ENCODE peak calls at places on chromosomes 7 and 10, in seven cellular contexts. A, W, Q, B, V, H and S are unnamed samples.
A peak's percentile ranks its signal among the peaks of the same experiment; 100 is the strongest.

GRCh38 chr7:20296444-20296843 is 34.3 kb upstream of the ITGB8 start:
- DNase-seq in W (no peak), B (no peak), Q (no peak), V (no peak), H (no peak), A (no peak), S (no peak)

GRCh38 chr10:17344206-17344605 is 110.2 kb downstream of the ST8SIA6 start:
- DNase-seq in V (no peak), W (no peak), Q (no peak), B (no peak), H (no peak), A (no peak), S (no peak)

GRCh38 chr10:14066106-14066505 is 264.6 kb downstream of the FRMD4A start:
- DNase-seq in V (no peak), B (no peak), H (no peak), Q (no peak), W (no peak), A (no peak), S (no peak)

GRCh38 chr10:130357951-130358350 is 221.8 kb downstream of the GLRX3 start:
- DNase-seq in V (no peak), W (no peak), Q (no peak), H (no peak), A (no peak), B (no peak), S (no peak)

GRCh38 chr7:102064361-102065025 is 222.2 kb upstream of the SH2B2 start:
- DNase-seq in W (no peak), B (no peak), Q (no peak), A (no peak), H (no peak), V (no peak), S (no peak)

GRCh38 chr10:43209651-43210141 is 57.2 kb downstream of the RASGEF1A start:
- DNase-seq in A (peak; percentile 10), B (no peak), W (no peak), Q (no peak), V (no peak), H (no peak), S (peak; percentile 1)

GRCh38 chr10:13765641-13766341 is 179.0 kb downstream of the PRPF18 start:
- DNase-seq in W (no peak), Q (no peak), A (no peak), H (no peak), V (no peak), B (no peak), S (no peak)

GRCh38 chr10:60430836-60431597 is 41.3 kb upstream of the ANK3 start:
- DNase-seq in B (no peak), W (no peak), H (no peak), Q (no peak), A (no peak), V (no peak), S (no peak)

GRCh38 chr7:37987732-37988131 is 67.3 kb downstream of the EPDR1 start:
- DNase-seq in Q (no peak), B (no peak), A (no peak), V (no peak), H (no peak), W (no peak), S (no peak)

GRCh38 chr7:45978731-45979211 is 57.7 kb upstream of the IGFBP3 start:
- DNase-seq in B (no peak), Q (no peak), W (no peak), H (no peak), V (no peak), A (no peak), S (no peak)

GRCh38 chr7:95527033-95527775 is 41.5 kb downstream of the ASB4 start:
- DNase-seq in B (no peak), V (peak; percentile 36), H (no peak), W (peak; percentile 80), Q (peak; percentile 56), A (peak; percentile 56), S (no peak)